ENCODE peak calls at places on chromosomes 12 and 14, in seven cellular contexts. One of them, this sample, is unnamed.

GRCh38 chr14:104286086-104286485 is 147.7 kb downstream of the KIF26A start:
- DNase-seq in tibial nerve: no peak
- DNase-seq in transverse colon: no peak
- DNase-seq in A549: no peak
- DNase-seq in sigmoid colon: no peak
- DNase-seq in stomach: no peak
- DNase-seq in suprapubic skin: peak; percentile 46
- DNase-seq in this sample: peak; percentile 14

GRCh38 chr12:62713723-62714122 is 221.2 kb downstream of the PPM1H start:
- DNase-seq in tibial nerve: no peak
- DNase-seq in transverse colon: no peak
- DNase-seq in A549: no peak
- DNase-seq in sigmoid colon: no peak
- DNase-seq in stomach: no peak
- DNase-seq in suprapubic skin: no peak
- DNase-seq in this sample: no peak

GRCh38 chr12:51399893-51400292 is 8.7 kb upstream of the GALNT6 start:
- DNase-seq in tibial nerve: no peak
- DNase-seq in transverse colon: peak; percentile 62
- DNase-seq in A549: no peak
- DNase-seq in sigmoid colon: no peak
- DNase-seq in stomach: no peak
- DNase-seq in suprapubic skin: no peak
- DNase-seq in this sample: no peak

GRCh38 chr14:21997300-21997699 is 323.7 kb upstream of the OR4E1 start:
- DNase-seq in tibial nerve: no peak
- DNase-seq in transverse colon: no peak
- DNase-seq in A549: no peak
- DNase-seq in sigmoid colon: no peak
- DNase-seq in stomach: no peak
- DNase-seq in suprapubic skin: no peak
- DNase-seq in this sample: no peak

GRCh38 chr14:77276959-77277358 is 6.0 kb upstream of the NGB start:
- DNase-seq in tibial nerve: no peak
- DNase-seq in transverse colon: no peak
- DNase-seq in A549: no peak
- DNase-seq in sigmoid colon: no peak
- DNase-seq in stomach: no peak
- DNase-seq in suprapubic skin: no peak
- DNase-seq in this sample: no peak

GRCh38 chr12:98516184-98516873 is 939 bp downstream of the TMPO start:
- DNase-seq in tibial nerve: peak; percentile 33
- DNase-seq in transverse colon: peak; percentile 82
- DNase-seq in A549: peak; percentile 74
- DNase-seq in sigmoid colon: peak; percentile 81
- DNase-seq in stomach: peak; percentile 71
- DNase-seq in suprapubic skin: peak; percentile 74
- DNase-seq in this sample: peak; percentile 72

GRCh38 chr12:95942532-95943230 is at the start of gene CCDC38:
- DNase-seq in tibial nerve: peak; percentile 33
- DNase-seq in transverse colon: peak; percentile 82
- DNase-seq in A549: peak; percentile 99
- DNase-seq in sigmoid colon: peak; percentile 91
- DNase-seq in stomach: peak; percentile 72
- DNase-seq in suprapubic skin: peak; percentile 89
- DNase-seq in this sample: peak; percentile 59

GRCh38 chr12:46825526-46826414 is at the start of gene SLC38A4:
- DNase-seq in tibial nerve: no peak
- DNase-seq in transverse colon: peak; percentile 72
- DNase-seq in A549: no peak
- DNase-seq in sigmoid colon: no peak
- DNase-seq in stomach: no peak
- DNase-seq in suprapubic skin: no peak
- DNase-seq in this sample: no peak

GRCh38 chr14:65772901-65773574 is 360.5 kb downstream of the FUT8 start:
- DNase-seq in tibial nerve: no peak
- DNase-seq in transverse colon: no peak
- DNase-seq in A549: no peak
- DNase-seq in sigmoid colon: no peak
- DNase-seq in stomach: no peak
- DNase-seq in suprapubic skin: no peak
- DNase-seq in this sample: no peak

GRCh38 chr12:75628916-75629315 is 117.5 kb upstream of the KRR1 start:
- DNase-seq in tibial nerve: no peak
- DNase-seq in transverse colon: no peak
- DNase-seq in A549: no peak
- DNase-seq in sigmoid colon: no peak
- DNase-seq in stomach: peak; percentile 28
- DNase-seq in suprapubic skin: no peak
- DNase-seq in this sample: no peak

GRCh38 chr14:73231874-73232851 is 5.1 kb upstream of the PAPLN start:
- DNase-seq in tibial nerve: peak; percentile 10
- DNase-seq in transverse colon: no peak
- DNase-seq in A549: peak; percentile 73
- DNase-seq in sigmoid colon: peak; percentile 63
- DNase-seq in stomach: no peak
- DNase-seq in suprapubic skin: no peak
- DNase-seq in this sample: no peak

GRCh38 chr14:96261772-96262485 is 5.9 kb downstream of the BDKRB1 start:
- DNase-seq in tibial nerve: no peak
- DNase-seq in transverse colon: no peak
- DNase-seq in A549: no peak
- DNase-seq in sigmoid colon: peak; percentile 62
- DNase-seq in stomach: no peak
- DNase-seq in suprapubic skin: no peak
- DNase-seq in this sample: no peak

GRCh38 chr14:35814371-35815005 is 5.4 kb upstream of the RALGAPA1 start:
- DNase-seq in tibial nerve: no peak
- DNase-seq in transverse colon: peak; percentile 77
- DNase-seq in A549: no peak
- DNase-seq in sigmoid colon: no peak
- DNase-seq in stomach: peak; percentile 67
- DNase-seq in suprapubic skin: no peak
- DNase-seq in this sample: no peak

GRCh38 chr14:81055971-81056370 is 100.5 kb downstream of the TSHR start:
- DNase-seq in tibial nerve: no peak
- DNase-seq in transverse colon: no peak
- DNase-seq in A549: no peak
- DNase-seq in sigmoid colon: no peak
- DNase-seq in stomach: no peak
- DNase-seq in suprapubic skin: no peak
- DNase-seq in this sample: no peak

GRCh38 chr12:53045646-53046045 is 4.2 kb upstream of the TNS2 start:
- DNase-seq in tibial nerve: no peak
- DNase-seq in transverse colon: no peak
- DNase-seq in A549: no peak
- DNase-seq in sigmoid colon: no peak
- DNase-seq in stomach: no peak
- DNase-seq in suprapubic skin: no peak
- DNase-seq in this sample: no peak

GRCh38 chr12:52703878-52704277 is 554 bp upstream of the KRT77 start:
- DNase-seq in tibial nerve: no peak
- DNase-seq in transverse colon: no peak
- DNase-seq in A549: no peak
- DNase-seq in sigmoid colon: no peak
- DNase-seq in stomach: no peak
- DNase-seq in suprapubic skin: no peak
- DNase-seq in this sample: no peak

GRCh38 chr12:86230516-86231146 is 25.6 kb downstream of the MGAT4C start:
- DNase-seq in tibial nerve: no peak
- DNase-seq in transverse colon: no peak
- DNase-seq in A549: no peak
- DNase-seq in sigmoid colon: no peak
- DNase-seq in stomach: no peak
- DNase-seq in suprapubic skin: no peak
- DNase-seq in this sample: no peak

GRCh38 chr14:51597511-51597920 is 54.2 kb upstream of the FRMD6 start:
- DNase-seq in tibial nerve: no peak
- DNase-seq in transverse colon: no peak
- DNase-seq in A549: no peak
- DNase-seq in sigmoid colon: no peak
- DNase-seq in stomach: no peak
- DNase-seq in suprapubic skin: no peak
- DNase-seq in this sample: no peak

GRCh38 chr14:20757963-20758362 is 10.2 kb upstream of the EDDM3B start:
- DNase-seq in tibial nerve: no peak
- DNase-seq in transverse colon: peak; percentile 34
- DNase-seq in A549: no peak
- DNase-seq in sigmoid colon: no peak
- DNase-seq in stomach: no peak
- DNase-seq in suprapubic skin: no peak
- DNase-seq in this sample: no peak

GRCh38 chr12:94172031-94172430 is 23.7 kb downstream of the PLXNC1 start:
- DNase-seq in tibial nerve: no peak
- DNase-seq in transverse colon: peak; percentile 24
- DNase-seq in A549: no peak
- DNase-seq in sigmoid colon: no peak
- DNase-seq in stomach: no peak
- DNase-seq in suprapubic skin: no peak
- DNase-seq in this sample: no peak
- TF ChIP-seq POLR2A in tibial nerve: no peak
- TF ChIP-seq POLR2A in transverse colon: no peak
- TF ChIP-seq POLR2A in A549: no peak
- TF ChIP-seq POLR2A in sigmoid colon: no peak
- TF ChIP-seq POLR2A in stomach: no peak
- TF ChIP-seq POLR2A in suprapubic skin: no peak
- TF ChIP-seq POLR2A in this sample: no peak

GRCh38 chr14:90815817-90816662 is at the start of gene TTC7B:
- DNase-seq in tibial nerve: no peak
- DNase-seq in transverse colon: peak; percentile 43
- DNase-seq in A549: peak; percentile 83
- DNase-seq in sigmoid colon: peak; percentile 73
- DNase-seq in stomach: peak; percentile 51
- DNase-seq in suprapubic skin: no peak
- DNase-seq in this sample: peak; percentile 55

GRCh38 chr14:90812109-90812508 is 4.1 kb downstream of the TTC7B start:
- DNase-seq in tibial nerve: no peak
- DNase-seq in transverse colon: no peak
- DNase-seq in A549: no peak
- DNase-seq in sigmoid colon: no peak
- DNase-seq in stomach: no peak
- DNase-seq in suprapubic skin: no peak
- DNase-seq in this sample: no peak

GRCh38 chr14:90816686-90817436 is 631 bp upstream of the TTC7B start:
- DNase-seq in tibial nerve: no peak
- DNase-seq in transverse colon: no peak
- DNase-seq in A549: no peak
- DNase-seq in sigmoid colon: no peak
- DNase-seq in stomach: no peak
- DNase-seq in suprapubic skin: no peak
- DNase-seq in this sample: no peak

GRCh38 chr14:90815567-90815816 is 738 bp downstream of the TTC7B start:
- DNase-seq in tibial nerve: no peak
- DNase-seq in transverse colon: no peak
- DNase-seq in A549: no peak
- DNase-seq in sigmoid colon: no peak
- DNase-seq in stomach: no peak
- DNase-seq in suprapubic skin: no peak
- DNase-seq in this sample: no peak

GRCh38 chr14:90814806-90815566 is 1.2 kb downstream of the TTC7B start:
- DNase-seq in tibial nerve: no peak
- DNase-seq in transverse colon: no peak
- DNase-seq in A549: no peak
- DNase-seq in sigmoid colon: no peak
- DNase-seq in stomach: no peak
- DNase-seq in suprapubic skin: no peak
- DNase-seq in this sample: no peak
- H3K4me3 ChIP-seq in tibial nerve: peak overlapping the region; percentile 79
- H3K4me3 ChIP-seq in transverse colon: peak overlapping the region; percentile 65
- H3K4me3 ChIP-seq in A549: peak overlapping the region; percentile 90
- H3K4me3 ChIP-seq in sigmoid colon: peak overlapping the region; percentile 84
- H3K4me3 ChIP-seq in stomach: peak overlapping the region; percentile 69
- H3K4me3 ChIP-seq in suprapubic skin: peak overlapping the region; percentile 61
- H3K4me3 ChIP-seq in this sample: peak overlapping the region; percentile 81

DNA sequence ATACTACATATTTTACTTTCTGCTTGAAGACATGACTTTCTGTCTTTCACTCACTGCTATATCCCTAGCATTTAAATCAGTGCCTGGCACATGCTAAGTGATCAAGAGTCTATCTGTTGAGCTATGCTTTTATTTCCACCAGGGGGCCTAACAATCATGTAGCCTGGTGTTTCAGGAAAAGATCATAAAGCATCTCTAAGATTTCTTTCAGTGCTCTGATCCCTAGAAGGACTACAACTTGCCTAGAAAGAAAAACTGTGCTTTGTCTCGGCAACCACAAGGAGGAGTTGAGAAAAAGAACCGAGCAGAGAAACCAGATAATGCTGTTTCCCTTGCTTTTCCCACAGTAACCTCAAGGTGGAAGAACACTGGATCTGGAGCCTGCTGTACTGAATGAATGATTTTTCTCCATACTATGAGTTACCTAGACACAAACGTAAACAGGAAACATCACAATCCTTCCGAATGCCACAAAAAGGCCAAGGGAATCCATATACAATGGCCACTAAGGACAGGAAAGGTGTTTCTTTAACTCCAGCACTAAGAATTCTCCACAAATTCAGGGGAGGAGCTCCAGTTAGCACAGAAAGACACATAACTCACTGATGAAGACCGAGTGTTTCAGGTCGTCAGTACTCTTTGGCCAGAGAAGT is 1.2 kb downstream of the CRY1 start:
- DNase-seq in tibial nerve: no peak
- DNase-seq in transverse colon: peak; percentile 20
- DNase-seq in A549: peak; percentile 75
- DNase-seq in sigmoid colon: no peak
- DNase-seq in stomach: no peak
- DNase-seq in suprapubic skin: no peak
- DNase-seq in this sample: no peak
- TF ChIP-seq EP300 in tibial nerve: peak; percentile 32
- TF ChIP-seq EP300 in transverse colon: no peak
- TF ChIP-seq EP300 in A549: no peak
- TF ChIP-seq EP300 in sigmoid colon: no peak
- TF ChIP-seq EP300 in stomach: no peak
- TF ChIP-seq EP300 in suprapubic skin: no peak
- TF ChIP-seq EP300 in this sample: no peak

DNA sequence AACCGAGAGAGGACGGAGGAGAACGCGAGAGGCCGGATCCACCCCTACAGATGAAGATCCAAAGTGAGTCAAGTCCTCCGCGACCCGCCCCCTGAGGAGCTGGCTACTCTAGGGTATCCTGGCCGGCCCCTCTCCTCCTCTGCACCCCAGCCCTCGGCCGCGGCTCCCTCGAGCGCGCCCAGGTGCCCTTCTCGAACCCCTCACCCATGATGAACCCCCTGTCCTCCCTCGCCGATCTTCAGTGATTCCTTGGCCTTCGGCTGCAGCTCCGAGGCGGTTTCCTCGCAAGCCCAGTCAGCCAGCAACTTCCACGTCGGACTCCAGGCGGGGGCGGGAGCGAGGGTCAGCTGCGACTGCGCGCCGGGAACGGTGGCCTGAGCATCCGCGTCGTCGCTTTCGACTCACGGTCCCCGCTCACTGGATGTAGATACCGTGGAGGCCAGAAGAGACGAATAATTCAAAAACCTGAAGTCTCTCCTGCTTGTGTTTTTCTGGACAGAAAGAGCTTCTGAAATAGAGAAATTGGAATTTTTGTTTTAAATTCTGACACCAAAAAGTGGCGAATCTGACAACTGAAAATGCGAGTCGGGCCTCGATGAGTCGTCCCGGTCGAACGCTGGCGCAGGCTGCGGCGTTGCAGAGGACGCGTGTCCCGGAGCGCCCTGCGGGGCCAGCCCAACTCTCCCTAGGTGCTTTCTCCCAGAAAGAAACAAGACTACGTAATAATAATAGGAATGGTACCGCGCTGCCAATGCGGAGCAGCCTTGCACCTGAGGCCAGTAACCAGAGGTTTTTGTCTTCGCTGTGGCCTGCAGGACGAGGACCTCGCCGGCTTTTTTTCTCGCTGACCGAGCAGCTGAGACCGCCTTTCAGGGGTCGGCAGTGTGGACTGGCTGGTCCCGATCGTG is at the start of gene ARL1:
- DNase-seq in tibial nerve: peak; percentile 68
- DNase-seq in transverse colon: peak; percentile 89
- DNase-seq in A549: peak; percentile 87
- DNase-seq in sigmoid colon: peak; percentile 91
- DNase-seq in stomach: peak; percentile 87
- DNase-seq in suprapubic skin: peak; percentile 90
- DNase-seq in this sample: peak; percentile 91
- TF ChIP-seq POLR2A in tibial nerve: peak; percentile 20
- TF ChIP-seq POLR2A in transverse colon: peak; percentile 71
- TF ChIP-seq POLR2A in A549: peak; percentile 79
- TF ChIP-seq POLR2A in sigmoid colon: peak; percentile 33
- TF ChIP-seq POLR2A in stomach: no peak
- TF ChIP-seq POLR2A in suprapubic skin: peak; percentile 9
- TF ChIP-seq POLR2A in this sample: peak; percentile 24

This sample was measured in ovary.